ENCODE peak calls at places on chromosome 13, in four cellular contexts. One of them, this sample, is unnamed.

GRCh38 chr13:50990050-50990449 is 80.5 kb downstream of the RNASEH2B start:
- DNase-seq in astrocyte of the spinal cord: no peak
- DNase-seq in nephron progenitor cell: no peak
- DNase-seq in stimulated activated CD4-positive, alpha-beta T cell treated with anti-CD3 and anti-CD28 coated beads, TNF-alpha, amount 100 ng/mL, for 24 hours: no peak
- DNase-seq in this sample: no peak

GRCh38 chr13:32019612-32020233 is 11.9 kb upstream of the FRY start:
- DNase-seq in astrocyte of the spinal cord: peak
- DNase-seq in stimulated activated CD4-positive, alpha-beta T cell treated with anti-CD3 and anti-CD28 coated beads, TNF-alpha, amount 100 ng/mL, for 24 hours: no peak
- DNase-seq in nephron progenitor cell: peak
- DNase-seq in this sample: no peak

GRCh38 chr13:36920612-36921185 is 661 bp upstream of the SMAD9 start:
- DNase-seq in astrocyte of the spinal cord: no peak
- DNase-seq in stimulated activated CD4-positive, alpha-beta T cell treated with anti-CD3 and anti-CD28 coated beads, TNF-alpha, amount 100 ng/mL, for 24 hours: no peak
- DNase-seq in nephron progenitor cell: no peak
- DNase-seq in this sample: no peak

GRCh38 chr13:114166381-114167131 is 12.5 kb upstream of the CFAP97D2 start:
- DNase-seq in stimulated activated CD4-positive, alpha-beta T cell treated with anti-CD3 and anti-CD28 coated beads, TNF-alpha, amount 100 ng/mL, for 24 hours: no peak
- DNase-seq in astrocyte of the spinal cord: no peak
- DNase-seq in nephron progenitor cell: no peak
- DNase-seq in this sample: no peak

GRCh38 chr13:20713751-20714150 is 10.3 kb downstream of the IL17D start:
- DNase-seq in nephron progenitor cell: no peak
- DNase-seq in stimulated activated CD4-positive, alpha-beta T cell treated with anti-CD3 and anti-CD28 coated beads, TNF-alpha, amount 100 ng/mL, for 24 hours: no peak
- DNase-seq in astrocyte of the spinal cord: peak
- DNase-seq in this sample: no peak

GRCh38 chr13:52850396-52851152 is 2.1 kb upstream of the PCDH8 start:
- DNase-seq in astrocyte of the spinal cord: peak
- DNase-seq in stimulated activated CD4-positive, alpha-beta T cell treated with anti-CD3 and anti-CD28 coated beads, TNF-alpha, amount 100 ng/mL, for 24 hours: no peak
- DNase-seq in nephron progenitor cell: peak
- DNase-seq in this sample: no peak

GRCh38 chr13:105050696-105051095 is 1484.8 kb downstream of the EFNB2 start:
- DNase-seq in nephron progenitor cell: no peak
- DNase-seq in stimulated activated CD4-positive, alpha-beta T cell treated with anti-CD3 and anti-CD28 coated beads, TNF-alpha, amount 100 ng/mL, for 24 hours: no peak
- DNase-seq in astrocyte of the spinal cord: peak
- DNase-seq in this sample: no peak

GRCh38 chr13:87736849-87737400 is 65.8 kb downstream of the SLITRK5 start:
- DNase-seq in astrocyte of the spinal cord: no peak
- DNase-seq in nephron progenitor cell: no peak
- DNase-seq in stimulated activated CD4-positive, alpha-beta T cell treated with anti-CD3 and anti-CD28 coated beads, TNF-alpha, amount 100 ng/mL, for 24 hours: no peak
- DNase-seq in this sample: no peak

GRCh38 chr13:112870062-112870352 is 99.0 kb upstream of the MCF2L start:
- DNase-seq in nephron progenitor cell: no peak
- DNase-seq in astrocyte of the spinal cord: no peak
- DNase-seq in stimulated activated CD4-positive, alpha-beta T cell treated with anti-CD3 and anti-CD28 coated beads, TNF-alpha, amount 100 ng/mL, for 24 hours: no peak
- DNase-seq in this sample: no peak

GRCh38 chr13:108769213-108770070 is 140.0 kb downstream of the MYO16 start:
- DNase-seq in nephron progenitor cell: no peak
- DNase-seq in stimulated activated CD4-positive, alpha-beta T cell treated with anti-CD3 and anti-CD28 coated beads, TNF-alpha, amount 100 ng/mL, for 24 hours: no peak
- DNase-seq in astrocyte of the spinal cord: no peak
- DNase-seq in this sample: no peak

GRCh38 chr13:51804295-51805172 is 571 bp upstream of the DHRS12 start:
- DNase-seq in stimulated activated CD4-positive, alpha-beta T cell treated with anti-CD3 and anti-CD28 coated beads, TNF-alpha, amount 100 ng/mL, for 24 hours: no peak
- DNase-seq in astrocyte of the spinal cord: no peak
- DNase-seq in nephron progenitor cell: no peak
- DNase-seq in this sample: peak

GRCh38 chr13:72109863-72110262 is 242.9 kb upstream of the DACH1 start:
- DNase-seq in nephron progenitor cell: no peak
- DNase-seq in stimulated activated CD4-positive, alpha-beta T cell treated with anti-CD3 and anti-CD28 coated beads, TNF-alpha, amount 100 ng/mL, for 24 hours: no peak
- DNase-seq in astrocyte of the spinal cord: peak
- DNase-seq in this sample: no peak

GRCh38 chr13:51715613-51716012 is 88.3 kb downstream of the DHRS12 start:
- DNase-seq in stimulated activated CD4-positive, alpha-beta T cell treated with anti-CD3 and anti-CD28 coated beads, TNF-alpha, amount 100 ng/mL, for 24 hours: no peak
- DNase-seq in nephron progenitor cell: no peak
- DNase-seq in astrocyte of the spinal cord: no peak
- DNase-seq in this sample: no peak

This sample was measured in stimulated activated effector memory CD8-positive, alpha-beta T cell treated with anti-CD3 and anti-CD28 coated beads, Interleukin-12 subunit alpha, Interleukin-12 subunit beta, amount 100 ng/mL, for 72 hours.